ENCODE peak calls at places on chromosomes 16 and 17, in six cellular contexts. One of them, this sample, is unnamed.

GRCh38 chr17:57242148-57242547 is 14.2 kb upstream of the MSI2 start:
- DNase-seq in C1 segment of cervical spinal cord: no peak
- DNase-seq in neural crest cell: no peak
- DNase-seq in nephron progenitor cell: no peak
- DNase-seq in T-helper 1 cell: no peak
- DNase-seq in EL: no peak
- DNase-seq in this sample: peak; percentile 71

GRCh38 chr16:87534030-87534653 is 41.3 kb upstream of the ZCCHC14 start:
- DNase-seq in C1 segment of cervical spinal cord: no peak
- DNase-seq in neural crest cell: no peak
- DNase-seq in nephron progenitor cell: no peak
- DNase-seq in T-helper 1 cell: no peak
- DNase-seq in EL: no peak
- DNase-seq in this sample: no peak

GRCh38 chr16:51960931-51961330 is 586.0 kb downstream of the TOX3 start:
- DNase-seq in C1 segment of cervical spinal cord: no peak
- DNase-seq in neural crest cell: no peak
- DNase-seq in nephron progenitor cell: no peak
- DNase-seq in T-helper 1 cell: no peak
- DNase-seq in EL: no peak
- DNase-seq in this sample: no peak

GRCh38 chr17:80279895-80280294 is 19.2 kb downstream of the RNF213 start:
- DNase-seq in C1 segment of cervical spinal cord: no peak
- DNase-seq in neural crest cell: no peak
- DNase-seq in nephron progenitor cell: no peak
- DNase-seq in T-helper 1 cell: no peak
- DNase-seq in EL: peak; percentile 62
- DNase-seq in this sample: no peak

GRCh38 chr17:64411999-64412771 is 21.5 kb upstream of the PECAM1 start:
- DNase-seq in C1 segment of cervical spinal cord: no peak
- DNase-seq in neural crest cell: peak; percentile 19
- DNase-seq in nephron progenitor cell: peak; percentile 53
- DNase-seq in T-helper 1 cell: no peak
- DNase-seq in EL: no peak
- DNase-seq in this sample: peak; percentile 45

GRCh38 chr16:79642652-79643051 is 42.1 kb upstream of the MAF start:
- DNase-seq in C1 segment of cervical spinal cord: no peak
- DNase-seq in neural crest cell: no peak
- DNase-seq in nephron progenitor cell: no peak
- DNase-seq in T-helper 1 cell: no peak
- DNase-seq in EL: no peak
- DNase-seq in this sample: no peak

GRCh38 chr16:68249361-68249760 is 4.2 kb downstream of the PLA2G15 start:
- DNase-seq in C1 segment of cervical spinal cord: no peak
- DNase-seq in neural crest cell: no peak
- DNase-seq in nephron progenitor cell: no peak
- DNase-seq in T-helper 1 cell: no peak
- DNase-seq in EL: no peak
- DNase-seq in this sample: no peak

GRCh38 chr17:15109608-15110007 is 155.5 kb downstream of the PMP22 start:
- DNase-seq in C1 segment of cervical spinal cord: no peak
- DNase-seq in neural crest cell: no peak
- DNase-seq in nephron progenitor cell: no peak
- DNase-seq in T-helper 1 cell: no peak
- DNase-seq in EL: no peak
- DNase-seq in this sample: no peak

GRCh38 chr16:12311887-12312286 is 335.4 kb downstream of the SNX29 start:
- DNase-seq in C1 segment of cervical spinal cord: no peak
- DNase-seq in neural crest cell: no peak
- DNase-seq in nephron progenitor cell: no peak
- DNase-seq in T-helper 1 cell: no peak
- DNase-seq in EL: no peak
- DNase-seq in this sample: no peak

GRCh38 chr17:44959821-44960523 is 8.1 kb downstream of the C1QL1 start:
- DNase-seq in C1 segment of cervical spinal cord: no peak
- DNase-seq in neural crest cell: no peak
- DNase-seq in nephron progenitor cell: no peak
- DNase-seq in T-helper 1 cell: no peak
- DNase-seq in EL: no peak
- DNase-seq in this sample: no peak

GRCh38 chr16:84198401-84198800 is 7.4 kb downstream of the ADAD2 start:
- DNase-seq in C1 segment of cervical spinal cord: no peak
- DNase-seq in neural crest cell: no peak
- DNase-seq in nephron progenitor cell: no peak
- DNase-seq in T-helper 1 cell: no peak
- DNase-seq in EL: peak; percentile 44
- DNase-seq in this sample: no peak

GRCh38 chr17:76868669-76869208 is 535 bp downstream of the MGAT5B start:
- DNase-seq in C1 segment of cervical spinal cord: no peak
- DNase-seq in neural crest cell: no peak
- DNase-seq in nephron progenitor cell: no peak
- DNase-seq in T-helper 1 cell: no peak
- DNase-seq in EL: peak; percentile 31
- DNase-seq in this sample: no peak

GRCh38 chr17:65154770-65155589 is 17.8 kb downstream of the RGS9 start:
- DNase-seq in C1 segment of cervical spinal cord: no peak
- DNase-seq in neural crest cell: no peak
- DNase-seq in nephron progenitor cell: no peak
- DNase-seq in T-helper 1 cell: no peak
- DNase-seq in EL: peak; percentile 31
- DNase-seq in this sample: no peak

GRCh38 chr17:5592382-5592781 is 8.1 kb upstream of the NLRP1 start:
- DNase-seq in C1 segment of cervical spinal cord: no peak
- DNase-seq in neural crest cell: no peak
- DNase-seq in nephron progenitor cell: no peak
- DNase-seq in T-helper 1 cell: no peak
- DNase-seq in EL: peak; percentile 49
- DNase-seq in this sample: no peak

GRCh38 chr17:50772251-50772650 is 4.9 kb upstream of the ANKRD40CL start:
- DNase-seq in C1 segment of cervical spinal cord: no peak
- DNase-seq in neural crest cell: no peak
- DNase-seq in nephron progenitor cell: no peak
- DNase-seq in T-helper 1 cell: no peak
- DNase-seq in EL: no peak
- DNase-seq in this sample: no peak